ENCODE peak calls at places on chromosomes 12 and 14, in ten cellular contexts. One of them, this sample, is unnamed.
A peak's percentile ranks its signal among the peaks of the same experiment; 100 is the strongest.

GRCh38 chr14:35161231-35161630 is 38.9 kb downstream of the PRORP start:
- DNase-seq in anterior cingulate cortex: no peak
- DNase-seq in progenitor cell of endocrine pancreas: no peak
- DNase-seq in naive B cell: no peak
- DNase-seq in HT-29: no peak
- DNase-seq in activated CD8-positive, alpha-beta memory T cell treated with anti-CD3 and anti-CD28 coated beads, Interleukin-2, amount 50 U/mL, for 48 hours: no peak
- DNase-seq in GM23248: no peak
- DNase-seq in astrocyte of the spinal cord: no peak
- DNase-seq in GM23338: no peak
- DNase-seq in DMS 273 treated with DMSO at 0.1 percent for 48 hours: no peak
- DNase-seq in this sample: no peak

GRCh38 chr14:92513204-92513965 is at the start of gene RIN3:
- DNase-seq in progenitor cell of endocrine pancreas: peak; percentile 31
- DNase-seq in anterior cingulate cortex: no peak
- DNase-seq in GM23248: peak; percentile 84
- DNase-seq in DMS 273 treated with DMSO at 0.1 percent for 48 hours: no peak
- DNase-seq in activated CD8-positive, alpha-beta memory T cell treated with anti-CD3 and anti-CD28 coated beads, Interleukin-2, amount 50 U/mL, for 48 hours: peak; percentile 81
- DNase-seq in HT-29: no peak
- DNase-seq in GM23338: peak; percentile 84
- DNase-seq in astrocyte of the spinal cord: peak; percentile 67
- DNase-seq in naive B cell: peak; percentile 35
- DNase-seq in this sample: no peak

GRCh38 chr14:103889313-103890051 is 38.8 kb upstream of the TDRD9 start:
- DNase-seq in progenitor cell of endocrine pancreas: no peak
- DNase-seq in GM23338: no peak
- DNase-seq in DMS 273 treated with DMSO at 0.1 percent for 48 hours: no peak
- DNase-seq in naive B cell: no peak
- DNase-seq in astrocyte of the spinal cord: no peak
- DNase-seq in activated CD8-positive, alpha-beta memory T cell treated with anti-CD3 and anti-CD28 coated beads, Interleukin-2, amount 50 U/mL, for 48 hours: no peak
- DNase-seq in HT-29: no peak
- DNase-seq in GM23248: no peak
- DNase-seq in anterior cingulate cortex: no peak
- DNase-seq in this sample: no peak

GRCh38 chr14:54589843-54590242 is 22.9 kb downstream of the SAMD4A start:
- DNase-seq in astrocyte of the spinal cord: no peak
- DNase-seq in DMS 273 treated with DMSO at 0.1 percent for 48 hours: no peak
- DNase-seq in anterior cingulate cortex: no peak
- DNase-seq in progenitor cell of endocrine pancreas: no peak
- DNase-seq in activated CD8-positive, alpha-beta memory T cell treated with anti-CD3 and anti-CD28 coated beads, Interleukin-2, amount 50 U/mL, for 48 hours: no peak
- DNase-seq in HT-29: no peak
- DNase-seq in GM23248: peak; percentile 57
- DNase-seq in naive B cell: no peak
- DNase-seq in GM23338: no peak
- DNase-seq in this sample: no peak

GRCh38 chr12:123937707-123938600 is 34.7 kb downstream of the CCDC92 start:
- DNase-seq in GM23338: no peak
- DNase-seq in GM23248: no peak
- DNase-seq in anterior cingulate cortex: no peak
- DNase-seq in astrocyte of the spinal cord: no peak
- DNase-seq in progenitor cell of endocrine pancreas: no peak
- DNase-seq in activated CD8-positive, alpha-beta memory T cell treated with anti-CD3 and anti-CD28 coated beads, Interleukin-2, amount 50 U/mL, for 48 hours: peak; percentile 65
- DNase-seq in naive B cell: peak; percentile 9
- DNase-seq in DMS 273 treated with DMSO at 0.1 percent for 48 hours: no peak
- DNase-seq in HT-29: no peak
- DNase-seq in this sample: peak; percentile 8

GRCh38 chr12:118420673-118421072 is 44.3 kb downstream of the SUDS3 start:
- DNase-seq in HT-29: no peak
- DNase-seq in naive B cell: no peak
- DNase-seq in anterior cingulate cortex: no peak
- DNase-seq in GM23338: no peak
- DNase-seq in GM23248: no peak
- DNase-seq in progenitor cell of endocrine pancreas: no peak
- DNase-seq in DMS 273 treated with DMSO at 0.1 percent for 48 hours: no peak
- DNase-seq in activated CD8-positive, alpha-beta memory T cell treated with anti-CD3 and anti-CD28 coated beads, Interleukin-2, amount 50 U/mL, for 48 hours: no peak
- DNase-seq in astrocyte of the spinal cord: no peak
- DNase-seq in this sample: no peak

GRCh38 chr12:106760184-106760531 is 14.3 kb upstream of the RIC8B start:
- DNase-seq in anterior cingulate cortex: peak; percentile 26
- DNase-seq in naive B cell: peak; percentile 55
- DNase-seq in HT-29: no peak
- DNase-seq in DMS 273 treated with DMSO at 0.1 percent for 48 hours: no peak
- DNase-seq in GM23338: peak; percentile 89
- DNase-seq in progenitor cell of endocrine pancreas: no peak
- DNase-seq in astrocyte of the spinal cord: no peak
- DNase-seq in activated CD8-positive, alpha-beta memory T cell treated with anti-CD3 and anti-CD28 coated beads, Interleukin-2, amount 50 U/mL, for 48 hours: no peak
- DNase-seq in GM23248: no peak
- DNase-seq in this sample: no peak

GRCh38 chr12:27178723-27179398 is 65.2 kb upstream of the STK38L start:
- DNase-seq in anterior cingulate cortex: no peak
- DNase-seq in GM23338: no peak
- DNase-seq in naive B cell: no peak
- DNase-seq in progenitor cell of endocrine pancreas: no peak
- DNase-seq in HT-29: no peak
- DNase-seq in DMS 273 treated with DMSO at 0.1 percent for 48 hours: no peak
- DNase-seq in GM23248: no peak
- DNase-seq in activated CD8-positive, alpha-beta memory T cell treated with anti-CD3 and anti-CD28 coated beads, Interleukin-2, amount 50 U/mL, for 48 hours: no peak
- DNase-seq in astrocyte of the spinal cord: peak; percentile 70
- DNase-seq in this sample: no peak

GRCh38 chr12:47349770-47350408 is 270.1 kb upstream of the AMIGO2 start:
- DNase-seq in progenitor cell of endocrine pancreas: no peak
- DNase-seq in activated CD8-positive, alpha-beta memory T cell treated with anti-CD3 and anti-CD28 coated beads, Interleukin-2, amount 50 U/mL, for 48 hours: peak; percentile 65
- DNase-seq in anterior cingulate cortex: no peak
- DNase-seq in DMS 273 treated with DMSO at 0.1 percent for 48 hours: no peak
- DNase-seq in naive B cell: peak; percentile 10
- DNase-seq in astrocyte of the spinal cord: no peak
- DNase-seq in GM23248: peak; percentile 59
- DNase-seq in GM23338: no peak
- DNase-seq in HT-29: no peak
- DNase-seq in this sample: no peak

GRCh38 chr14:32201196-32201815 is 539 bp upstream of the RNU6-7 start:
- DNase-seq in progenitor cell of endocrine pancreas: peak; percentile 92
- DNase-seq in GM23248: peak; percentile 64
- DNase-seq in HT-29: peak; percentile 73
- DNase-seq in activated CD8-positive, alpha-beta memory T cell treated with anti-CD3 and anti-CD28 coated beads, Interleukin-2, amount 50 U/mL, for 48 hours: peak; percentile 87
- DNase-seq in DMS 273 treated with DMSO at 0.1 percent for 48 hours: peak; percentile 26
- DNase-seq in naive B cell: peak; percentile 84
- DNase-seq in GM23338: peak; percentile 98
- DNase-seq in anterior cingulate cortex: no peak
- DNase-seq in astrocyte of the spinal cord: peak; percentile 72
- DNase-seq in this sample: peak; percentile 60

GRCh38 chr14:33720388-33720787 is 230.5 kb downstream of the EGLN3 start:
- DNase-seq in GM23338: no peak
- DNase-seq in astrocyte of the spinal cord: no peak
- DNase-seq in HT-29: no peak
- DNase-seq in anterior cingulate cortex: no peak
- DNase-seq in naive B cell: no peak
- DNase-seq in activated CD8-positive, alpha-beta memory T cell treated with anti-CD3 and anti-CD28 coated beads, Interleukin-2, amount 50 U/mL, for 48 hours: no peak
- DNase-seq in GM23248: no peak
- DNase-seq in progenitor cell of endocrine pancreas: no peak
- DNase-seq in DMS 273 treated with DMSO at 0.1 percent for 48 hours: no peak
- DNase-seq in this sample: no peak

GRCh38 chr14:65551019-65551643 is 138.6 kb downstream of the FUT8 start:
- DNase-seq in HT-29: no peak
- DNase-seq in anterior cingulate cortex: no peak
- DNase-seq in naive B cell: no peak
- DNase-seq in activated CD8-positive, alpha-beta memory T cell treated with anti-CD3 and anti-CD28 coated beads, Interleukin-2, amount 50 U/mL, for 48 hours: no peak
- DNase-seq in astrocyte of the spinal cord: no peak
- DNase-seq in GM23248: no peak
- DNase-seq in DMS 273 treated with DMSO at 0.1 percent for 48 hours: no peak
- DNase-seq in GM23338: no peak
- DNase-seq in progenitor cell of endocrine pancreas: no peak
- DNase-seq in this sample: no peak

GRCh38 chr14:67428501-67429031 is 16.6 kb upstream of the PLEK2 start:
- DNase-seq in astrocyte of the spinal cord: peak; percentile 53
- DNase-seq in activated CD8-positive, alpha-beta memory T cell treated with anti-CD3 and anti-CD28 coated beads, Interleukin-2, amount 50 U/mL, for 48 hours: no peak
- DNase-seq in HT-29: peak; percentile 52
- DNase-seq in anterior cingulate cortex: no peak
- DNase-seq in GM23248: peak; percentile 84
- DNase-seq in DMS 273 treated with DMSO at 0.1 percent for 48 hours: no peak
- DNase-seq in naive B cell: no peak
- DNase-seq in progenitor cell of endocrine pancreas: no peak
- DNase-seq in GM23338: no peak
- DNase-seq in this sample: no peak

GRCh38 chr14:92728781-92729364 is 19.6 kb downstream of the LGMN start:
- DNase-seq in progenitor cell of endocrine pancreas: no peak
- DNase-seq in GM23338: no peak
- DNase-seq in HT-29: no peak
- DNase-seq in astrocyte of the spinal cord: peak; percentile 30
- DNase-seq in GM23248: no peak
- DNase-seq in DMS 273 treated with DMSO at 0.1 percent for 48 hours: no peak
- DNase-seq in anterior cingulate cortex: no peak
- DNase-seq in activated CD8-positive, alpha-beta memory T cell treated with anti-CD3 and anti-CD28 coated beads, Interleukin-2, amount 50 U/mL, for 48 hours: peak; percentile 70
- DNase-seq in naive B cell: no peak
- DNase-seq in this sample: no peak

GRCh38 chr14:104291123-104292000 is 153.0 kb downstream of the KIF26A start:
- DNase-seq in GM23248: no peak
- DNase-seq in anterior cingulate cortex: no peak
- DNase-seq in astrocyte of the spinal cord: no peak
- DNase-seq in progenitor cell of endocrine pancreas: peak; percentile 58
- DNase-seq in GM23338: peak; percentile 81
- DNase-seq in naive B cell: no peak
- DNase-seq in HT-29: no peak
- DNase-seq in DMS 273 treated with DMSO at 0.1 percent for 48 hours: no peak
- DNase-seq in activated CD8-positive, alpha-beta memory T cell treated with anti-CD3 and anti-CD28 coated beads, Interleukin-2, amount 50 U/mL, for 48 hours: no peak
- DNase-seq in this sample: no peak

GRCh38 chr12:54258286-54258685 is 21.6 kb downstream of the CBX5 start:
- DNase-seq in anterior cingulate cortex: no peak
- DNase-seq in progenitor cell of endocrine pancreas: no peak
- DNase-seq in HT-29: no peak
- DNase-seq in DMS 273 treated with DMSO at 0.1 percent for 48 hours: no peak
- DNase-seq in activated CD8-positive, alpha-beta memory T cell treated with anti-CD3 and anti-CD28 coated beads, Interleukin-2, amount 50 U/mL, for 48 hours: no peak
- DNase-seq in naive B cell: no peak
- DNase-seq in GM23338: peak; percentile 31
- DNase-seq in GM23248: peak; percentile 66
- DNase-seq in astrocyte of the spinal cord: peak; percentile 78
- DNase-seq in this sample: no peak

GRCh38 chr12:68425998-68426397 is 93.8 kb upstream of the MDM1 start:
- DNase-seq in DMS 273 treated with DMSO at 0.1 percent for 48 hours: no peak
- DNase-seq in HT-29: no peak
- DNase-seq in progenitor cell of endocrine pancreas: no peak
- DNase-seq in anterior cingulate cortex: no peak
- DNase-seq in GM23338: no peak
- DNase-seq in activated CD8-positive, alpha-beta memory T cell treated with anti-CD3 and anti-CD28 coated beads, Interleukin-2, amount 50 U/mL, for 48 hours: no peak
- DNase-seq in astrocyte of the spinal cord: peak; percentile 73
- DNase-seq in naive B cell: no peak
- DNase-seq in GM23248: peak; percentile 81
- DNase-seq in this sample: no peak

GRCh38 chr12:95739561-95740313 is 50.8 kb downstream of the NTN4 start:
- DNase-seq in naive B cell: no peak
- DNase-seq in GM23248: no peak
- DNase-seq in HT-29: no peak
- DNase-seq in astrocyte of the spinal cord: no peak
- DNase-seq in GM23338: no peak
- DNase-seq in progenitor cell of endocrine pancreas: no peak
- DNase-seq in anterior cingulate cortex: no peak
- DNase-seq in activated CD8-positive, alpha-beta memory T cell treated with anti-CD3 and anti-CD28 coated beads, Interleukin-2, amount 50 U/mL, for 48 hours: no peak
- DNase-seq in DMS 273 treated with DMSO at 0.1 percent for 48 hours: no peak
- DNase-seq in this sample: no peak

GRCh38 chr12:5567021-5567744 is 135.3 kb downstream of the NTF3 start:
- DNase-seq in progenitor cell of endocrine pancreas: no peak
- DNase-seq in naive B cell: no peak
- DNase-seq in astrocyte of the spinal cord: no peak
- DNase-seq in DMS 273 treated with DMSO at 0.1 percent for 48 hours: no peak
- DNase-seq in HT-29: no peak
- DNase-seq in anterior cingulate cortex: no peak
- DNase-seq in activated CD8-positive, alpha-beta memory T cell treated with anti-CD3 and anti-CD28 coated beads, Interleukin-2, amount 50 U/mL, for 48 hours: no peak
- DNase-seq in GM23248: no peak
- DNase-seq in GM23338: no peak
- DNase-seq in this sample: no peak

GRCh38 chr14:101584049-101584859 is 23.0 kb downstream of the DIO3 start:
- DNase-seq in GM23248: peak; percentile 58
- DNase-seq in HT-29: no peak
- DNase-seq in astrocyte of the spinal cord: no peak
- DNase-seq in naive B cell: no peak
- DNase-seq in DMS 273 treated with DMSO at 0.1 percent for 48 hours: no peak
- DNase-seq in progenitor cell of endocrine pancreas: no peak
- DNase-seq in GM23338: peak; percentile 26
- DNase-seq in anterior cingulate cortex: no peak
- DNase-seq in activated CD8-positive, alpha-beta memory T cell treated with anti-CD3 and anti-CD28 coated beads, Interleukin-2, amount 50 U/mL, for 48 hours: no peak
- DNase-seq in this sample: no peak

GRCh38 chr14:89926709-89927108 is 27.8 kb downstream of the EFCAB11 start:
- DNase-seq in GM23248: peak; percentile 65
- DNase-seq in activated CD8-positive, alpha-beta memory T cell treated with anti-CD3 and anti-CD28 coated beads, Interleukin-2, amount 50 U/mL, for 48 hours: no peak
- DNase-seq in progenitor cell of endocrine pancreas: no peak
- DNase-seq in HT-29: no peak
- DNase-seq in astrocyte of the spinal cord: peak; percentile 45
- DNase-seq in anterior cingulate cortex: no peak
- DNase-seq in DMS 273 treated with DMSO at 0.1 percent for 48 hours: no peak
- DNase-seq in GM23338: no peak
- DNase-seq in naive B cell: no peak
- DNase-seq in this sample: no peak

GRCh38 chr12:114668151-114668891 is 15.7 kb downstream of the TBX3 start:
- DNase-seq in progenitor cell of endocrine pancreas: peak; percentile 77
- DNase-seq in GM23338: peak; percentile 93
- DNase-seq in activated CD8-positive, alpha-beta memory T cell treated with anti-CD3 and anti-CD28 coated beads, Interleukin-2, amount 50 U/mL, for 48 hours: no peak
- DNase-seq in anterior cingulate cortex: peak; percentile 6
- DNase-seq in astrocyte of the spinal cord: peak; percentile 86
- DNase-seq in GM23248: peak; percentile 96
- DNase-seq in DMS 273 treated with DMSO at 0.1 percent for 48 hours: peak; percentile 4
- DNase-seq in naive B cell: no peak
- DNase-seq in HT-29: peak; percentile 93
- DNase-seq in this sample: no peak

GRCh38 chr14:101791919-101792572 is 30.5 kb downstream of the PPP2R5C start:
- DNase-seq in activated CD8-positive, alpha-beta memory T cell treated with anti-CD3 and anti-CD28 coated beads, Interleukin-2, amount 50 U/mL, for 48 hours: no peak
- DNase-seq in anterior cingulate cortex: no peak
- DNase-seq in naive B cell: no peak
- DNase-seq in GM23248: peak; percentile 76
- DNase-seq in DMS 273 treated with DMSO at 0.1 percent for 48 hours: no peak
- DNase-seq in astrocyte of the spinal cord: peak; percentile 60
- DNase-seq in GM23338: no peak
- DNase-seq in HT-29: no peak
- DNase-seq in progenitor cell of endocrine pancreas: no peak
- DNase-seq in this sample: no peak

This sample was measured in activated naive CD8-positive, alpha-beta T cell treated with anti-CD3 and anti-CD28 coated beads, Interleukin-2, amount 50 U/mL, for 16 hours.